ENCODE peak calls at places on chromosome 7, in seven cellular contexts. K, J, I, C, F, L and S are unnamed samples.

GRCh38 chr7:131540491-131541162 is 15.8 kb downstream of the PODXL start:
- DNase-seq in K (no peak), L (no peak), C (no peak), J (no peak), I (no peak), F (no peak), S (no peak)

GRCh38 chr7:26293569-26294308 is 2.1 kb downstream of the SNX10 start:
- DNase-seq in L (no peak), F (no peak), J (no peak), K (no peak), I (no peak), C (no peak), S (no peak)

GRCh38 chr7:100888988-100889760 is at the start of gene UFSP1:
- DNase-seq in K (no peak), J (no peak), C (no peak), F (peak), L (no peak), I (no peak), S (no peak)

GRCh38 chr7:52944916-52945315 is 90.5 kb upstream of the POM121L12 start:
- DNase-seq in K (peak), J (no peak), F (no peak), I (no peak), L (no peak), C (no peak), S (peak)

GRCh38 chr7:64887756-64888508 is 15.1 kb upstream of the ZNF273 start:
- DNase-seq in C (no peak), J (no peak), F (no peak), I (no peak), L (no peak), K (no peak), S (no peak)

GRCh38 chr7:156907656-156908055 is 14.7 kb upstream of the LMBR1 start:
- DNase-seq in K (no peak), L (no peak), C (peak), F (no peak), I (peak), J (peak), S (no peak)

GRCh38 chr7:36021917-36022550 is 131.0 kb upstream of the EEPD1 start:
- DNase-seq in C (no peak), L (no peak), I (no peak), F (no peak), K (no peak), J (no peak), S (no peak)

GRCh38 chr7:1311406-1312097 is 78.9 kb downstream of the UNCX start:
- DNase-seq in L (no peak), C (no peak), K (no peak), I (no peak), J (no peak), F (no peak), S (no peak)

GRCh38 chr7:85135931-85136330 is 50.9 kb downstream of the SEMA3D start:
- DNase-seq in I (peak), L (peak), K (no peak), F (no peak), J (peak), C (peak), S (peak)

GRCh38 chr7:152336754-152337368 is 98.9 kb downstream of the KMT2C start:
- DNase-seq in I (peak), L (peak), K (peak), F (peak), J (peak), C (peak), S (peak)

GRCh38 chr7:36100293-36100692 is 52.8 kb upstream of the EEPD1 start:
- DNase-seq in C (no peak), F (no peak), K (no peak), J (no peak), L (no peak), I (no peak), S (no peak)

GRCh38 chr7:1531979-1532455 is 1.5 kb downstream of the MAFK start:
- DNase-seq in J (no peak), F (no peak), I (no peak), C (no peak), L (no peak), K (no peak), S (peak)

GRCh38 chr7:101486056-101486763 is 123.5 kb downstream of the COL26A1 start:
- DNase-seq in C (no peak), J (no peak), F (no peak), I (peak), L (no peak), K (no peak), S (no peak)

GRCh38 chr7:7157887-7158271 is 24.5 kb upstream of the C1GALT1 start:
- DNase-seq in F (no peak), L (peak), C (peak), J (peak), I (no peak), K (no peak), S (peak)

GRCh38 chr7:116499168-116500070 is at the start of gene CAV2:
- DNase-seq in C (peak), F (no peak), J (peak), I (no peak), L (no peak), K (no peak), S (peak)

GRCh38 chr7:20417260-20417659 is 86.6 kb downstream of the ITGB8 start:
- DNase-seq in K (no peak), F (no peak), I (no peak), L (no peak), C (no peak), J (no peak), S (no peak)

GRCh38 chr7:90216080-90216674 is 4.6 kb downstream of the STEAP2 start:
- DNase-seq in L (no peak), C (no peak), J (peak), I (no peak), K (no peak), F (no peak), S (no peak)

GRCh38 chr7:272108-272615 is 17.8 kb upstream of the FOXL3 start:
- DNase-seq in C (no peak), F (no peak), I (no peak), L (no peak), K (no peak), J (no peak), S (no peak)

GRCh38 chr7:93890464-93891068 is at the start of gene TFPI2:
- DNase-seq in K (no peak), J (peak), C (peak), I (no peak), F (no peak), L (peak), S (peak)

GRCh38 chr7:151276651-151277590 is 28.4 kb upstream of the SMARCD3 start:
- DNase-seq in L (peak), F (peak), I (peak), C (peak), J (peak), K (no peak), S (peak)

GRCh38 chr7:29588900-29589696 is 25.5 kb downstream of the PRR15 start:
- DNase-seq in I (no peak), F (peak), L (peak), K (peak), C (no peak), J (peak), S (peak)

GRCh38 chr7:89994483-89994882 is 159.8 kb upstream of the STEAP1 start:
- DNase-seq in K (no peak), J (no peak), I (no peak), L (no peak), F (no peak), C (no peak), S (no peak)

GRCh38 chr7:87875151-87876039 is 765 bp downstream of the SLC25A40 start:
- DNase-seq in C (peak), L (no peak), J (peak), K (no peak), I (no peak), F (no peak), S (no peak)

GRCh38 chr7:156616269-156617202 is 24.0 kb upstream of the RNF32 start:
- DNase-seq in L (no peak), C (no peak), J (peak), K (no peak), I (no peak), F (no peak), S (no peak)

GRCh38 chr7:65938336-65938895 is 43.6 kb downstream of the GUSB start:
- DNase-seq in I (no peak), C (peak), L (peak), K (no peak), F (no peak), J (peak), S (peak)

GRCh38 chr7:141466151-141466904 is 84.9 kb upstream of the AGK start:
- DNase-seq in I (no peak), K (no peak), L (no peak), F (no peak), C (no peak), J (peak), S (no peak)

GRCh38 chr7:129990403-129991192 is 37.8 kb upstream of the UBE2H start:
- DNase-seq in F (no peak), L (no peak), C (no peak), J (no peak), I (no peak), K (no peak), S (no peak)

GRCh38 chr7:68964060-68964459 is 634.2 kb upstream of the AUTS2 start:
- DNase-seq in J (no peak), L (peak), F (no peak), C (no peak), K (no peak), I (no peak), S (peak)

GRCh38 chr7:143239822-143240221 is 18.0 kb downstream of the TAS2R40 start:
- DNase-seq in I (no peak), F (no peak), L (no peak), C (peak), J (peak), K (no peak), S (peak)

DNA sequence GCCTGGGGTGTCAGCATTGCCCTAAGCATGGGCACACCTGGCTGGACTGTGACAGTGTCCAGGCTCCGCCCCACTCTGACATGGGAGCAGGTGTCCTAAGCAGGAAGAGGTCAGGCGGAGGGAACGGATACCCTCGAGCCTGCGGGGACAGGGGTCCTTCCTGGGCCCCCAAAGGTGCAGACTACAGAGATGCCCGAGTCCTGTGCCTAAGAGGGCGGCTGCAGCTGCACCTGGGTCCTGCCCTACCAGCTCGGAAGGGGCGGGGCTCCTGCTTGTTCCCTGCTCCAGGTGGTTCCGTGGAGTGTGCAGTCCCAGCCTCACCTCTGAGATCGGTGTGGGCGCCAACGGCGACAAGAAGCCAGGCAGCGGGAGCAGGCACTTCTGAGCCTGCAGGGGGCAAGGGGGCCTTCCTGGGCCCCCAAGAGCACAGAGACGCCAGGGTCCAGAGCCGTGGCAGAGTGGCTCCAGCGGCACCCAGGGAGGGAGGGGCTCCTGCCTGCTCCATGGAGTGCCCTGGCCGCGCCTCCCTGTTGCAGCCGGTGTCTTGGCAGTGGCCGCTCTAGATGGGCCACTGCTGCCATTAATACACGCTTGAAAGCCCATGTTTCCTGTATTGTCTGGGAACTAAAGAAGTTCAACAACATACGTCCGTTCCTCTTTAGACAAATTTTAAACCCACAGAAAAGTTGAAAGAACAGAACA is 64.5 kb upstream of the CACNA2D1 start:
- DNase-seq in L (no peak), J (no peak), C (no peak), K (no peak), F (no peak), I (no peak), S (no peak)
- H3K4me3 ChIP-seq in L (no peak), J (no peak), C (no peak), K (no peak), F (no peak), I (no peak), S (no peak)

GRCh38 chr7:42574693-42575084 is 337.2 kb downstream of the C7orf25 start:
- DNase-seq in I (no peak), K (no peak), L (no peak), J (peak), C (no peak), F (no peak), S (peak)
- TF ChIP-seq CTCF in I (peak), K (no peak), L (peak), J (peak), C (peak), F (peak), S (peak)

GRCh38 chr7:148702876-148703670 is 4.4 kb downstream of the CUL1 start:
- DNase-seq in C (no peak), J (peak), F (no peak), K (no peak), I (no peak), L (no peak), S (no peak)

GRCh38 chr7:148699772-148700629 is 1.3 kb downstream of the CUL1 start:
- DNase-seq in L (no peak), C (no peak), K (peak), I (no peak), F (no peak), J (peak), S (peak)

GRCh38 chr7:148700693-148701092 is 2.0 kb downstream of the CUL1 start:
- DNase-seq in L (peak), J (peak), K (no peak), F (peak), I (no peak), C (no peak), S (peak)

GRCh38 chr7:148699024-148699771 is 495 bp downstream of the CUL1 start:
- DNase-seq in I (no peak), K (no peak), C (peak), J (peak), F (peak), L (no peak), S (peak)

GRCh38 chr7:148701414-148701813 is 2.7 kb downstream of the CUL1 start:
- DNase-seq in L (no peak), F (no peak), I (no peak), C (no peak), J (peak), K (no peak), S (peak)
- H3K4me3 ChIP-seq in L (no peak), F (peak), I (peak), C (no peak), J (peak), K (no peak), S (peak)

GRCh38 chr7:32140540-32140939 is 70.3 kb upstream of the PDE1C start:
- DNase-seq in F (no peak), I (no peak), K (no peak), J (no peak), C (no peak), L (no peak), S (no peak)
- TF ChIP-seq CTCF in F (no peak), I (no peak), K (no peak), J (no peak), C (peak), L (peak), S (peak)

DNA sequence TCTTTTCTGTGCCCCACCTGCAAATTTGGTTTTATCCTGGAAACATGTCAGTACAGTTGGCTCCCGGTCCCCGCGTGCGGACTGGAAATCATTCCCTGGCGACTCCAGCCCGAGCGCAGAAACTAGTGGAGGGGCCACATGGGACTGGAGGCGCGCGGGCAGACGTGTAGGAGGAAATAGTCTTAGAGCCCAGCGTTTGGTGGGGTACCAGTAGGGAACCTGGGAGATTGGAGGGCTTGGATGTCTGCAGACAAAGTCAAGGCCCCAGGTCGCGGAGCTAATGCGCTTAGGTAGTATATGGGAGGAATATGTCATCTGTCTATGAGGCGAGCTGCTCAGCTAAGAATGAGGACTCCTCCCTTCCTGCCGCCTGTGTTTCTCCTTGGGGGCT is 1.3 kb downstream of the GALNT17 start:
- DNase-seq in J (no peak), K (no peak), F (no peak), I (no peak), C (no peak), L (no peak), S (no peak)
- H3K4me3 ChIP-seq in J (no peak), K (no peak), F (no peak), I (no peak), C (no peak), L (no peak), S (no peak)

DNA sequence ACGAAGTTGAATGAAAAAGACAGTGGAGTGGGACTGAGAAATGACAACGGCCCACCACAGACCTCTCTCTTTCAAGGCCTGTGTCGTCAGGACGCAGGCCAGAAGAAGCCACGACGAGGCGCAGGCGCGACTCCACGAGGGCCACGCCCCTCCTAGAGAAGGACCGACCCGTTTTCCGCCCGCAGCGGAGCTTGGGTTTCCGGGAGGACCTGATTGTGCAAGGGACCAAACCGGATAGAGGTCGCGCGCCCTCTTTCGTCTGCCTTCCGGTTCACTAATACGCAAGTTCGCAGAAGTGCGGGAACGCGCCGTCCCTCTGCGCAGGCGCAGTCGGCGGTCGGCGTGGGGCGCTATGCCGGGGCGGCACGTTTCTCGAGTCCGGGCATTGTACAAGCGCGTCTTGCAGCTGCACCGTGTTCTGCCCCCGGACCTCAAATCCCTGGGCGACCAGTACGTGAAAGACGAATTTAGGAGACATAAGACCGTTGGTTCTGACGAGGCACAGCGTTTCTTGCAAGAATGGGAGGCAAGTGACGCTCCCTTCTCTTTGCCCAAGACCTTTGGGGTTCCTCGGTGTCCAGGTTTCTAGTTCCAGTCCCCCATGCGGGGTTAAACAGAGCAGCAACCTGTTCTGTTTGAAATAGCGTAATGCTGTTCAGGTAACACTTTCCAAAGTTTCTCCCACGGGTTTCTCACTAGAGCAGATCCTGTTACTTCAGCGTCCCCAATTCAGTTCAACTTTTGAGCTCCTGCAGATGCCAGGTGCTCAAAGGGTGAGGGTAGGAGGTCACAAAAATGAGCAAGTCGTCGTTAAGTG is at the start of gene SDHAF3:
- DNase-seq in J (peak), F (peak), K (peak), L (peak), I (peak), C (peak), S (peak)
- TF ChIP-seq CTCF in J (no peak), F (peak), K (peak), L (peak), I (peak), C (no peak), S (no peak)

DNA sequence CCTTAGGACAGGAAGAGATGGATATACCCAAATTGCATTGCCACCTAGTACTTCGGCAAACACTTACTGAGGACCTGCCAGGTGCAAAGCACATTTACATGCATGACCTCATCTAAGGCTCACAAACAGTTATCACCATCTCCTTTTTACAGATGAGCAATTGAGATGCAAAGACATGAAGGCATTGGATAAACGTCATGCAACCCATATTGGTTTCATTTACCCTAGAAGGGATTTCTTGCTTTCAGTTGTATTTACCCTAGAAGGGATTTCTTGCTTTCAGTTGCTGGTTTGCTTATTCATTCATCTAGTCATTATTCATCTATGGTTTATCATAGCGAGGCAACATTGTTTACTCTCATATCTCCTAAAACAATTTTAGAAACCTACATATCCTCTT is 52.2 kb downstream of the STEAP1B start:
- DNase-seq in I (no peak), K (no peak), F (no peak), L (no peak), J (no peak), C (no peak), S (no peak)
- H3K4me3 ChIP-seq in I (no peak), K (no peak), F (no peak), L (no peak), J (no peak), C (no peak), S (no peak)

GRCh38 chr7:149824748-149825566 is 13.2 kb upstream of the ZNF862 start:
- DNase-seq in L (no peak), K (no peak), J (no peak), I (no peak), F (no peak), C (no peak), S (no peak)

GRCh38 chr7:149827089-149827981 is 10.8 kb upstream of the ZNF862 start:
- DNase-seq in K (no peak), J (no peak), C (no peak), F (no peak), I (no peak), L (no peak), S (no peak)

GRCh38 chr7:149825567-149826343 is 12.4 kb upstream of the ZNF862 start:
- DNase-seq in L (no peak), F (no peak), K (no peak), C (no peak), J (no peak), I (no peak), S (no peak)

GRCh38 chr7:149828357-149829309 is 9.5 kb upstream of the ZNF862 start:
- DNase-seq in K (no peak), C (no peak), L (no peak), F (no peak), J (no peak), I (no peak), S (no peak)

DNA sequence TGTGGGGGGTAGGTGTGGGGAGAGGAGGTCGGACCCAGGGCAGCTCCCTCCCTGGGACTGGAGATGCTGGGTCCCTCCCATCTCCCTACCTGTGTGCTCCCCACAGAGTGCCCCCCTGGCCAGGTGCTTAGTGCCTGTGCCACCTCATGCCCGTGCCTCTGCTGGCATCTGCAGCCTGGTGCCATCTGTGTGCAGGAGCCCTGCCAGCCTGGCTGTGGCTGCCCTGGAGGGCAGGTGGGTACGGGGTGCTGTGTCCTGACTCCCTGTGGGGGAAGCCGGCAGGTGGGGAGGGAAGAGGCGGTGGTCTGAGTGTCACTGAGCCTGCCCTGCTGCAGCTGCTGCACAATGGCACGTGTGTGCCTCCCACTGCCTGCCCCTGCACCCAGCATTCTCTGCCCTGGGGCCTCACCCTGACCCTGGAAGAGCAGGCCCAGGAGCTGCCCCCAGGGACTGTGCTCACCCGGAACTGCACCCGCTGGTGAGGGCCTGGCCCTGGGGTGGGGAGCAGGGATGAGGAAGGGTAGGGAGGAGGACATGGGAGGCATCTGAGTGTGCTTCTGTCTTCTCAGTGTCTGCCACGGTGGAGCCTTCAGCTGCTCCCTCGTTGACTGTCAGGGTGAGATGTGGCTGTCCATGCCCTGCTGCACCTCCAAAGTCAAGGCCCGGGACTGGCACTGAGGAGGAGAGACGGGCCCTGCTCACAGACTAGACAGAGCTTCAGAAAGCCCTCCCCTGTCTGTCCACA is 11.7 kb upstream of the ZNF862 start:
- DNase-seq in F (no peak), J (no peak), I (no peak), C (no peak), L (no peak), K (no peak), S (no peak)
- TF ChIP-seq CTCF in F (no peak), J (no peak), I (no peak), C (no peak), L (no peak), K (no peak), S (no peak)

GRCh38 chr7:80087051-80087767 is 47.4 kb upstream of the GNAI1 start:
- DNase-seq in C (no peak), K (no peak), I (peak), F (no peak), L (peak), J (peak), S (peak)
- H3K4me3 ChIP-seq in C (no peak), K (no peak), I (no peak), F (no peak), L (no peak), J (no peak), S (no peak)